ENCODE peak calls at places on chromosomes 13 and 19, in nine cellular contexts. S is mammary epithelial cell, T is AG04450, Z is PC-9, O is brain microvascular endothelial cell, E is astrocyte of the cerebellum, H is thoracic aorta, W is cardiac fibroblast, C is testis. U is an unnamed sample.
A peak's percentile ranks its signal among the peaks of the same experiment; 100 is the strongest.

GRCh38 chr19:19460761-19461265 is 54.5 kb downstream of the TSSK6 start:
- DNase-seq in T (no peak), E (no peak), O (no peak), Z (no peak), W (peak; percentile 29), C (peak; percentile 55), S (no peak), H (no peak), U (no peak)

GRCh38 chr13:48539550-48539949 is 6.7 kb upstream of the RCBTB2 start:
- DNase-seq in E (no peak), W (peak; percentile 13), Z (no peak), C (no peak), H (no peak), T (no peak), S (no peak), O (no peak), U (no peak)

GRCh38 chr13:43787998-43788397 is 1.2 kb upstream of the ENOX1 start:
- DNase-seq in O (peak; percentile 65), E (peak; percentile 33), S (no peak), C (peak; percentile 47), W (peak; percentile 65), T (no peak), Z (peak; percentile 12), H (no peak), U (no peak)

GRCh38 chr13:112247471-112248405 is 128.4 kb upstream of the SPACA7 start:
- DNase-seq in O (no peak), E (no peak), T (no peak), H (no peak), C (peak; percentile 4), S (no peak), W (no peak), Z (no peak), U (no peak)

GRCh38 chr13:99086149-99086868 is 108.4 kb upstream of the DOCK9 start:
- DNase-seq in C (peak; percentile 44), E (no peak), H (no peak), O (peak; percentile 32), T (no peak), W (peak; percentile 54), S (peak; percentile 64), Z (peak; percentile 75), U (no peak)

GRCh38 chr19:43662487-43662886 is 7.5 kb downstream of the PLAUR start:
- DNase-seq in C (no peak), E (no peak), W (peak; percentile 28), S (no peak), Z (no peak), H (no peak), O (no peak), T (no peak), U (no peak)

GRCh38 chr13:48715977-48716376 is 62.2 kb downstream of the CYSLTR2 start:
- DNase-seq in H (no peak), S (no peak), Z (no peak), C (no peak), W (no peak), T (no peak), O (no peak), E (no peak), U (no peak)

GRCh38 chr19:11781295-11782057 is 14.7 kb downstream of the ZNF441 start:
- DNase-seq in E (no peak), O (no peak), W (peak; percentile 5), H (no peak), S (no peak), C (no peak), T (no peak), Z (no peak), U (no peak)

DNA sequence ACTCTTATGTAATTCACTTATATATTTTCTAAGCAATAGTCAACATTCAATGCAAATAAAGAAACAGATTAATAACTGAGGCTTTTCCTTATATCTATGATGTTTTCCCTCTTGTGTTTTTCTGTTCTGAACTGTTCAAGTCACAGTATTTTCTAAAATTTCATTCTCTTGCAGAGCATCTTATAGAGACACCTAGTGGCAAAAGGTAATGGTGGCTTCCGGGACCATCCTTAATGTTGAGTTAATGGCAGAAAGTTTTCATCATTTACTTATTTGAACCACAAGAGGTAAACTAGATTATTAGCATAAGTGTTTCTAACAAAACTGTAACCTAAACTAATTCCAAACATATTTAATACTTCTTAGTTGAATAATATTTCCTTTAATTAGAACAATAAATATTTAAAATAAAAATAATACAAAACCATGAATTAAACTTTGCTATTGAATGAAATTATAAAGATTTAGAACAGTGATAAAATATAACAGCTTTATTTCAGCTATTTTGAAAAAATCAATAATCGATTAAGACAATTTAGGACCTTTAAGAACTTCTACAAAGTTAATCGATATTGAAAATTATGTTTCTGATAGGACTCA is 1.7 kb upstream of the SLITRK5 start:
- DNase-seq in C (no peak), O (no peak), S (no peak), T (no peak), Z (no peak), H (no peak), W (peak; percentile 20), E (peak; percentile 44), U (no peak)
- TF ChIP-seq CTCF in C (peak; percentile 14), O (peak; percentile 71), S (peak; percentile 77), T (peak; percentile 72), Z (peak; percentile 69), H (no peak), W (peak; percentile 53), E (peak; percentile 78), U (peak; percentile 42)

GRCh38 chr19:50204081-50204428 is 633 bp downstream of the MYH14 start:
- DNase-seq in H (no peak), W (no peak), C (no peak), O (no peak), E (no peak), S (no peak), Z (no peak), T (no peak), U (no peak)

GRCh38 chr19:50204811-50205675 is 1.6 kb downstream of the MYH14 start:
- DNase-seq in E (no peak), Z (peak; percentile 96), C (peak; percentile 41), O (no peak), W (no peak), H (no peak), S (no peak), T (no peak), U (no peak)

GRCh38 chr19:50203281-50204080 is at the start of gene MYH14:
- DNase-seq in W (peak; percentile 30), T (no peak), Z (peak; percentile 98), E (no peak), H (peak; percentile 51), C (peak; percentile 90), O (peak; percentile 4), S (no peak), U (no peak)

GRCh38 chr19:50202399-50202798 is 1.0 kb upstream of the MYH14 start:
- DNase-seq in T (no peak), E (no peak), H (no peak), Z (no peak), W (no peak), C (no peak), O (no peak), S (no peak), U (no peak)

GRCh38 chr19:50202962-50203280 is 501 bp upstream of the MYH14 start:
- DNase-seq in H (no peak), W (no peak), O (no peak), C (no peak), T (no peak), E (no peak), S (no peak), Z (no peak), U (no peak)
- H3K4me3 ChIP-seq in H (peak overlapping the region; percentile 73), W (no peak overlapping the region), O (no peak overlapping the region), C (peak overlapping the region; percentile 49), T (no peak overlapping the region), E (no peak overlapping the region), S (no peak overlapping the region), Z (peak overlapping the region; percentile 82), U (no peak overlapping the region)

DNA sequence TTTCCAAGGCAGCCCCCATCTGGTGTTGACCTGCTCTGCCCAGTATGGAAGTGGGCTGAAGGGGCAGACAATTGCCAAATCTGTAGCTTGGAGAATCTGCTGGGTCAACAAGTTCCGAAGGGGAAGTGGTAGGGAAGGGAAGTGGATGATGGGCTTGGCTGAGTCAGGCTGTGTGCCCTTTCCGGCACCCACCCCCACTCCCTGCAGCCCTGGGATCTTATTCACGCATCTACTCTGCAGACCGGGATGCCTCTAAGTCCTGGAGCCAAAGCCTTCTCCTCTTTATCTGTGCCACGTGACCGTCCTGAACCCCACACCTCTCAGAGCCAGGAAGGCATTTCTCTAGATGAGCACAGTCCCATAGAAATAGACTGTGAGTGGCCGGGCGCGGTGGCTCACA is 7.5 kb upstream of the C5AR2 start:
- DNase-seq in S (no peak), Z (no peak), H (no peak), T (no peak), E (no peak), O (no peak), W (no peak), C (no peak), U (no peak)
- TF ChIP-seq CTCF in S (no peak), Z (no peak), H (no peak), T (no peak), E (no peak), O (no peak), W (no peak), C (no peak), U (no peak)

GRCh38 chr19:35743640-35744306 is 1.4 kb downstream of the U2AF1L4 start:
- DNase-seq in H (no peak), O (no peak), E (no peak), S (no peak), Z (no peak), T (no peak), C (no peak), W (no peak), U (no peak)
- H3K4me3 ChIP-seq in H (peak overlapping the region; percentile 91), O (no peak overlapping the region), E (no peak overlapping the region), S (no peak overlapping the region), Z (no peak overlapping the region), T (no peak overlapping the region), C (no peak overlapping the region), W (no peak overlapping the region), U (no peak overlapping the region)

GRCh38 chr13:109718726-109719125 is 67.7 kb downstream of the IRS2 start:
- DNase-seq in T (no peak), O (no peak), S (no peak), H (no peak), W (no peak), E (no peak), Z (no peak), C (no peak), U (no peak)

GRCh38 chr13:109720758-109721184 is 65.6 kb downstream of the IRS2 start:
- DNase-seq in Z (no peak), T (no peak), W (no peak), H (no peak), E (no peak), S (no peak), O (no peak), C (no peak), U (no peak)

GRCh38 chr13:109715902-109716301 is 70.5 kb downstream of the IRS2 start:
- DNase-seq in C (no peak), T (no peak), Z (no peak), H (no peak), O (peak; percentile 36), E (no peak), S (peak; percentile 49), W (peak; percentile 50), U (no peak)

GRCh38 chr13:109719962-109720646 is 66.3 kb downstream of the IRS2 start:
- DNase-seq in Z (no peak), E (no peak), C (no peak), W (no peak), O (no peak), H (no peak), T (no peak), S (no peak), U (no peak)

DNA sequence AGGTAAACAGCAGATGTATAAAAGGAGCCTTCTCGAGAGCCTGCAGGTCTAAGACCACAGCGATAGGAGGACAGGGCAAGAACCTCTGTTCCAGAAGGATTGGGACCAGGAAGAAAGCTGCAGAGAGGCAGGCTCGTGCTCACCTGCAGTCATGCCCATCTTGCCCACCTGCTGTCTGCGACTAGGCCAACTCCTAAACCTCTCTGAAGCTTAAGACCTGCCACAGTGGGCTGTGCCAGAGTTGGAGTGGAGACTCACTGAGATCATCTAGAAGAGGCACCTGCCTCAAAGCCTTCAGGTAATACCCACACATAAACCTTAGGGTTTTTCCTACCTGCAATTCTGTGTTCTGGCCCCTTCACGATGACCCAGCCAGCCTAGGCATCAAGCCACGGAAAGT is 68.7 kb downstream of the IRS2 start:
- DNase-seq in H (no peak), T (no peak), O (no peak), C (no peak), Z (no peak), W (no peak), S (no peak), E (no peak), U (no peak)
- TF ChIP-seq CTCF in H (no peak), T (no peak), O (no peak), C (no peak), Z (no peak), W (no peak), S (no peak), E (no peak), U (no peak)

U was measured in BJ.